ENCODE peak calls at places on chromosomes 3 and 15, in ten cellular contexts. N is Karpas-422; M is CD4-positive, CD25-positive, alpha-beta regulatory T cell; Q is hepatocyte; B is adrenal gland; G is tibial artery; Z is Peyer's patch; I is heart right ventricle; X is kidney; D is PC-9. K is an unnamed sample.

GRCh38 chr3:28835751-28836150 is 445.1 kb upstream of the RBMS3 start:
- DNase-seq in N (no peak), M (no peak), Q (no peak), B (peak), G (no peak), Z (no peak), I (no peak), X (peak), D (no peak), K (peak)

GRCh38 chr15:100768501-100768931 is 111.1 kb upstream of the ALDH1A3 start:
- DNase-seq in N (no peak), M (no peak), Q (no peak), B (peak), G (no peak), Z (no peak), I (no peak), X (no peak), D (no peak), K (no peak)

GRCh38 chr3:169218314-169218983 is 445.1 kb downstream of the MECOM start:
- DNase-seq in N (no peak), M (no peak), Q (peak), B (peak), G (peak), Z (no peak), I (peak), X (peak), D (no peak), K (no peak)

GRCh38 chr3:132256984-132257383 is 60.2 kb upstream of the ACP3 start:
- DNase-seq in N (peak), M (no peak), Q (peak), B (peak), G (no peak), Z (no peak), I (peak), X (no peak), D (peak), K (no peak)

GRCh38 chr15:75346796-75347221 is at the start of gene NEIL1:
- DNase-seq in N (no peak), M (no peak), Q (peak), B (no peak), G (no peak), Z (no peak), I (no peak), X (peak), D (no peak), K (no peak)

GRCh38 chr3:64686446-64686908 is 1.3 kb downstream of the ADAMTS9 start:
- DNase-seq in N (no peak), M (no peak), Q (peak), B (peak), G (no peak), Z (no peak), I (peak), X (no peak), D (peak), K (peak)

GRCh38 chr3:42012935-42013651 is 51.2 kb upstream of the ULK4 start:
- DNase-seq in N (peak), M (peak), Q (peak), B (peak), G (peak), Z (peak), I (peak), X (peak), D (no peak), K (peak)

GRCh38 chr3:45583021-45583851 is 11.3 kb upstream of the LIMD1 start:
- DNase-seq in N (no peak), M (no peak), Q (no peak), B (peak), G (no peak), Z (no peak), I (peak), X (peak), D (no peak), K (no peak)

GRCh38 chr3:65676592-65676991 is 362.1 kb downstream of the MAGI1 start:
- DNase-seq in N (no peak), M (no peak), Q (no peak), B (no peak), G (no peak), Z (no peak), I (no peak), X (no peak), D (no peak), K (no peak)

GRCh38 chr3:178618907-178619306 is 82.7 kb downstream of the KCNMB2 start:
- DNase-seq in N (no peak), M (no peak), Q (no peak), B (no peak), G (no peak), Z (no peak), I (no peak), X (no peak), D (no peak), K (no peak)

GRCh38 chr3:194632211-194632982 is 822 bp downstream of the TMEM44 start:
- DNase-seq in N (no peak), M (peak), Q (no peak), B (peak), G (no peak), Z (no peak), I (peak), X (peak), D (no peak), K (peak)

GRCh38 chr3:154130540-154130939 is 9.3 kb downstream of the ARHGEF26 start:
- DNase-seq in N (no peak), M (no peak), Q (no peak), B (no peak), G (no peak), Z (no peak), I (no peak), X (no peak), D (no peak), K (no peak)

GRCh38 chr3:23909324-23909723 is 7.5 kb downstream of the NKIRAS1 start:
- DNase-seq in N (no peak), M (no peak), Q (no peak), B (no peak), G (no peak), Z (no peak), I (no peak), X (no peak), D (no peak), K (no peak)

GRCh38 chr3:171586274-171586673 is 126.1 kb upstream of the TNIK start:
- DNase-seq in N (no peak), M (no peak), Q (no peak), B (no peak), G (no peak), Z (no peak), I (no peak), X (no peak), D (no peak), K (no peak)

GRCh38 chr3:13549513-13550256 is 760 bp downstream of the FBLN2 start:
- DNase-seq in N (no peak), M (peak), Q (no peak), B (no peak), G (peak), Z (peak), I (no peak), X (peak), D (no peak), K (peak)

GRCh38 chr3:160150066-160150465 is 75.2 kb upstream of the C3orf80 start:
- DNase-seq in N (no peak), M (no peak), Q (no peak), B (no peak), G (peak), Z (no peak), I (no peak), X (no peak), D (no peak), K (no peak)

GRCh38 chr15:87477759-87478687 is 778.5 kb downstream of the NTRK3 start:
- DNase-seq in N (no peak), M (no peak), Q (peak), B (peak), G (peak), Z (no peak), I (peak), X (peak), D (no peak), K (peak)

GRCh38 chr3:168049366-168049974 is 46.3 kb downstream of the GOLIM4 start:
- DNase-seq in N (no peak), M (no peak), Q (no peak), B (no peak), G (no peak), Z (no peak), I (no peak), X (no peak), D (no peak), K (no peak)

GRCh38 chr3:126035362-126036050 is 48.4 kb downstream of the SLC41A3 start:
- DNase-seq in N (no peak), M (no peak), Q (no peak), B (peak), G (no peak), Z (no peak), I (no peak), X (no peak), D (no peak), K (no peak)

DNA sequence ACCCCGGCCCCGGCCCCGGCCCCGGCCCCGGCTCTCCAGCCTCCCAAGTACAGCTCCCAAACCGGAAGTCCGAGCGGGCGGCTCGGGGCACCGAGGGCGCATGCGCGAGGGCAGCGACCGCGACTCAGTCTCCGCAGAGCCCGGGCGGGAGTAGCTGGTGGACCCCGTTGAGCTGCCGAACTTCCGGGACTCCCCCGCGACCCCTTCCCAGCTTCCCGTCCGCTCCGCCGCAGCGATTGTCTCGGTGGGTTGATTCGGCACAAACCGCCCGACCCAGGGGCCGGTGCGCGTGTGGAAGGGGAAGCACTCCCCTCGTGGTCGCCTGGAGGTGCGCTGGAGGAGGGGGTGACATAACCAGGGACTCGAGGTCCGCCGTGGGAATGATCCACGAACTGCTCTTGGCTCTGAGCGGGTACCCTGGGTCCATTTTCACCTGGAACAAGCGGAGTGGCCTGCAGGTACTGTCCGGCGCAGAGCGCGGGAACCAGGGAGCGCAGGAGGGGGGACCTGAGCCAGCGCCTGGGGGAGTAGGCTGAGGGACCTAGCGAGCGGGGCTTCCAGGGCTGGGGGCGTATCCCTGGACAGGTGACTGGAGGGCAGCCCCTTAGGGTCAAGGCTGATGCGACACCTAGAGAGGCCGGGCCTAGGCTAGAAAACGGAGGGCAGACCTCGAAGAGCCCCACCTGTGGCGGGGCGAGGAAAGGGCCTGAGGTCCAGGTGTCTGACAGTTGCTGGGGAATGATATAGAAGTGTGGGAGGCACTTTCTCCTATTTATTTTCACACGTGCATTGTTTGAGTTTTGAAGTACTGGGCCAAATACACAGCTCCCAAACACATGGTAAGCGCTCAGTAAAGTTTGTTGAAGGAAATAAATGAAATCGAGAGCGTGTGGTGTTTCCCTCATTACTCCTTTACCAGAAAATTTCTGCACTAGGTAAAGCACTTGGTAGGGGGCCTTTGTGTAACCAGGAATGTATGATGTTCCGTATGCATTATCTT is at the start of the genes TUBGCP4 and ZSCAN29:
- DNase-seq in N (peak), M (peak), Q (peak), B (peak), G (peak), Z (peak), I (peak), X (peak), D (peak), K (peak)
- H3K27ac ChIP-seq in N (peak), M (peak), Q (peak), B (peak), G (peak), Z (peak), I (peak), X (peak), D (peak), K (peak)

GRCh38 chr3:87793322-87793877 is 265.4 kb downstream of the CGGBP1 start:
- DNase-seq in N (no peak), M (no peak), Q (no peak), B (no peak), G (no peak), Z (no peak), I (no peak), X (no peak), D (no peak), K (no peak)

GRCh38 chr3:87791248-87792027 is 267.4 kb downstream of the CGGBP1 start:
- DNase-seq in N (no peak), M (no peak), Q (no peak), B (no peak), G (no peak), Z (no peak), I (no peak), X (no peak), D (no peak), K (no peak)

GRCh38 chr3:87792193-87792531 is 266.6 kb downstream of the CGGBP1 start:
- DNase-seq in N (no peak), M (no peak), Q (no peak), B (no peak), G (no peak), Z (no peak), I (no peak), X (no peak), D (no peak), K (no peak)

GRCh38 chr3:87796137-87796899 is 262.5 kb downstream of the CGGBP1 start:
- DNase-seq in N (no peak), M (no peak), Q (no peak), B (no peak), G (no peak), Z (no peak), I (no peak), X (no peak), D (no peak), K (no peak)

GRCh38 chr3:87792532-87793321 is 266.1 kb downstream of the CGGBP1 start:
- DNase-seq in N (no peak), M (no peak), Q (peak), B (no peak), G (no peak), Z (no peak), I (peak), X (peak), D (no peak), K (peak)
- H3K27ac ChIP-seq in N (no peak), M (no peak), Q (no peak), B (no peak), G (no peak), Z (no peak), I (no peak), X (no peak), D (no peak), K (no peak)

GRCh38 chr15:38867556-38867955 is 302.9 kb upstream of the RASGRP1 start:
- DNase-seq in N (no peak), M (no peak), Q (no peak), B (no peak), G (no peak), Z (no peak), I (no peak), X (no peak), D (no peak), K (no peak)
- H3K27ac ChIP-seq in N (no peak), M (no peak), Q (peak), B (no peak), G (no peak), Z (no peak), I (no peak), X (no peak), D (no peak), K (no peak)

GRCh38 chr15:74319596-74320357 is 47.7 kb downstream of the CYP11A1 start:
- DNase-seq in N (no peak), M (no peak), Q (no peak), B (no peak), G (no peak), Z (no peak), I (peak), X (no peak), D (no peak), K (no peak)
- H3K27ac ChIP-seq in N (no peak), M (no peak), Q (peak), B (no peak), G (no peak), Z (no peak), I (peak), X (no peak), D (no peak), K (no peak)

DNA sequence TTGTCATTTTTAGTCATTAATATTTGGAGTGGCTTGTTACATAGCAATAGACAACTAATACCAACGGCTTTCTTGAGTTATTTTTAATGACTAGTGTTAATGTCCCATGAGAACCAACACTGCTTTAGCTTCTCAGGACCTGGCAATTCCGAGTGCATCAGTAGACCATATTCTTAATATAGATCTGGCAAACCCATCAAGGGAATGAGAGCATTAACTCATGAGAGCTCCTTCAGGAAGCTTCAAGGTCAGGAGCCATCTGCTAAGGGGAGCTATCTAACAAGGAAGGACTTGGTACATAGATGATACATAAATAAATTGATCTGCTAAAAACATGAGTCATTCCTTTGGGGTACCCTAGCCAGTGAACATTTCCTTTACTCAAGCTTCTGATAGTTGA is 122.6 kb upstream of the EPHA3 start:
- DNase-seq in N (no peak), M (no peak), Q (no peak), B (no peak), G (no peak), Z (no peak), I (no peak), X (no peak), D (no peak), K (no peak)
- H3K27ac ChIP-seq in N (no peak), M (no peak), Q (no peak), B (no peak), G (no peak), Z (no peak), I (no peak), X (no peak), D (no peak), K (no peak)

GRCh38 chr15:64111679-64112050 is 15.9 kb downstream of the SNX1 start:
- DNase-seq in N (no peak), M (no peak), Q (no peak), B (no peak), G (no peak), Z (no peak), I (no peak), X (no peak), D (no peak), K (no peak)

GRCh38 chr15:64112077-64112772 is 16.4 kb downstream of the SNX1 start:
- DNase-seq in N (no peak), M (no peak), Q (peak), B (no peak), G (no peak), Z (no peak), I (no peak), X (no peak), D (no peak), K (no peak)

GRCh38 chr15:64107337-64107736 is 11.6 kb downstream of the SNX1 start:
- DNase-seq in N (no peak), M (no peak), Q (no peak), B (no peak), G (no peak), Z (no peak), I (no peak), X (no peak), D (no peak), K (no peak)

GRCh38 chr15:64112904-64113303 is 17.1 kb downstream of the SNX1 start:
- DNase-seq in N (no peak), M (no peak), Q (no peak), B (no peak), G (no peak), Z (no peak), I (no peak), X (no peak), D (no peak), K (no peak)

DNA sequence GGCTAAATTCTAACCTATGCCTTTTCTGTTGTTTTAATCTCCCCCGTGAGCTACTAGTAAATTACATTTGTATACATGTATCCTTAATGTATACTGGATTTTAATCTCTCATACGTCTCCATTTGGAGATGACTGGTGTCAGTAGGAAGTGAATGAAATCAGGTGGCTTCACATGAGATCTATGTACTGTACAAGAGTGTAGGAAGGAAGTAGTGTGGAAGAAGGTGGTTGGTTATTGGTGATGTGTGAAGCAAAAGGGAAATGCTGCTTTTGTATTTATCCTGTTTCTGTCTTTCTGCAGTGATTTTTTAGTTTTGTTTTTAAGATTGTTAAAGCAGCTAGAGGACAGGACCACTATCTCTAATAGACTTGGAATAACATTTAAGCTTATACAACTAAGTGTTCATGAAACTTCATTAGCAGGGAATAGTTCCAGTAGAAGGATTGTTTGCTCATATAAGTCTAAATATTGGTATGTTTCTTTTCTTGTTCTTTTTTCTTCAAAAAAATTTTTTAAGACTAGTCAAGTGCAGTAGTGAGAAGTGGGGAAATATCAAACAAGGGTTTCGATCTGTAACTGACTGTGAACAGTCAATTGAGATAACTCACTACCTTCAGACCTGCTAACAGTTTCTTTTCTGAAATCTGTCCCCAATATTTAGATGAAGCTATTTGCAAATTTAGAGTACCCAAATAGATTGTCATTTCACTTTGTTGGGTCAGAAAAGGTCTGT is 15.3 kb downstream of the SNX1 start:
- DNase-seq in N (no peak), M (peak), Q (no peak), B (no peak), G (no peak), Z (no peak), I (no peak), X (no peak), D (no peak), K (no peak)
- H3K27ac ChIP-seq in N (peak), M (peak), Q (peak), B (no peak), G (no peak), Z (no peak), I (no peak), X (no peak), D (no peak), K (no peak)